ENCODE peak calls at places on chromosome 20, in ten cellular contexts. One of them, this sample, is unnamed.

GRCh38 chr20:24370249-24370648 is 99.2 kb upstream of the SYNDIG1 start:
- DNase-seq in heart right ventricle: no peak
- DNase-seq in CD4-positive, alpha-beta T cell: no peak
- DNase-seq in Calu3: no peak
- DNase-seq in ELR: no peak
- DNase-seq in posterior cingulate gyrus: no peak
- DNase-seq in activated CD4-positive, alpha-beta memory T cell treated with anti-CD3 and anti-CD28 coated beads for 36 hours: no peak
- DNase-seq in fibroblast of lung: no peak
- DNase-seq in EH: no peak
- DNase-seq in C1 segment of cervical spinal cord: no peak
- DNase-seq in this sample: no peak

GRCh38 chr20:51493346-51493791 is 49.1 kb downstream of the NFATC2 start:
- DNase-seq in heart right ventricle: no peak
- DNase-seq in EH: no peak
- DNase-seq in fibroblast of lung: no peak
- DNase-seq in CD4-positive, alpha-beta T cell: peak
- DNase-seq in ELR: no peak
- DNase-seq in posterior cingulate gyrus: no peak
- DNase-seq in activated CD4-positive, alpha-beta memory T cell treated with anti-CD3 and anti-CD28 coated beads for 36 hours: peak
- DNase-seq in C1 segment of cervical spinal cord: no peak
- DNase-seq in Calu3: no peak
- DNase-seq in this sample: no peak

GRCh38 chr20:61117725-61118124 is 134.3 kb upstream of the CDH4 start:
- DNase-seq in activated CD4-positive, alpha-beta memory T cell treated with anti-CD3 and anti-CD28 coated beads for 36 hours: no peak
- DNase-seq in C1 segment of cervical spinal cord: no peak
- DNase-seq in ELR: peak
- DNase-seq in CD4-positive, alpha-beta T cell: no peak
- DNase-seq in Calu3: peak
- DNase-seq in heart right ventricle: no peak
- DNase-seq in EH: peak
- DNase-seq in fibroblast of lung: peak
- DNase-seq in posterior cingulate gyrus: no peak
- DNase-seq in this sample: no peak

GRCh38 chr20:54545959-54546358 is 70.6 kb downstream of the DOK5 start:
- DNase-seq in EH: peak
- DNase-seq in heart right ventricle: no peak
- DNase-seq in ELR: no peak
- DNase-seq in fibroblast of lung: no peak
- DNase-seq in activated CD4-positive, alpha-beta memory T cell treated with anti-CD3 and anti-CD28 coated beads for 36 hours: no peak
- DNase-seq in posterior cingulate gyrus: no peak
- DNase-seq in C1 segment of cervical spinal cord: no peak
- DNase-seq in CD4-positive, alpha-beta T cell: no peak
- DNase-seq in Calu3: no peak
- DNase-seq in this sample: no peak

GRCh38 chr20:41145317-41145716 is 8.0 kb downstream of the PLCG1 start:
- DNase-seq in Calu3: no peak
- DNase-seq in fibroblast of lung: no peak
- DNase-seq in C1 segment of cervical spinal cord: no peak
- DNase-seq in ELR: no peak
- DNase-seq in CD4-positive, alpha-beta T cell: no peak
- DNase-seq in posterior cingulate gyrus: peak
- DNase-seq in EH: no peak
- DNase-seq in activated CD4-positive, alpha-beta memory T cell treated with anti-CD3 and anti-CD28 coated beads for 36 hours: no peak
- DNase-seq in heart right ventricle: no peak
- DNase-seq in this sample: no peak

GRCh38 chr20:23119456-23120216 is 33.5 kb upstream of the CD93 start:
- DNase-seq in heart right ventricle: no peak
- DNase-seq in activated CD4-positive, alpha-beta memory T cell treated with anti-CD3 and anti-CD28 coated beads for 36 hours: no peak
- DNase-seq in Calu3: no peak
- DNase-seq in C1 segment of cervical spinal cord: no peak
- DNase-seq in ELR: no peak
- DNase-seq in posterior cingulate gyrus: no peak
- DNase-seq in CD4-positive, alpha-beta T cell: no peak
- DNase-seq in fibroblast of lung: no peak
- DNase-seq in EH: no peak
- DNase-seq in this sample: no peak

GRCh38 chr20:31587545-31588389 is 17.3 kb upstream of the ID1 start:
- DNase-seq in EH: peak
- DNase-seq in heart right ventricle: peak
- DNase-seq in ELR: peak
- DNase-seq in fibroblast of lung: peak
- DNase-seq in C1 segment of cervical spinal cord: no peak
- DNase-seq in activated CD4-positive, alpha-beta memory T cell treated with anti-CD3 and anti-CD28 coated beads for 36 hours: no peak
- DNase-seq in Calu3: no peak
- DNase-seq in posterior cingulate gyrus: peak
- DNase-seq in CD4-positive, alpha-beta T cell: no peak
- DNase-seq in this sample: no peak

GRCh38 chr20:25297141-25297905 is 49.4 kb downstream of the PYGB start:
- DNase-seq in ELR: no peak
- DNase-seq in fibroblast of lung: no peak
- DNase-seq in EH: no peak
- DNase-seq in activated CD4-positive, alpha-beta memory T cell treated with anti-CD3 and anti-CD28 coated beads for 36 hours: no peak
- DNase-seq in Calu3: no peak
- DNase-seq in CD4-positive, alpha-beta T cell: no peak
- DNase-seq in posterior cingulate gyrus: no peak
- DNase-seq in heart right ventricle: no peak
- DNase-seq in C1 segment of cervical spinal cord: no peak
- DNase-seq in this sample: no peak

GRCh38 chr20:15139522-15139921 is 802.1 kb upstream of the FLRT3 start:
- DNase-seq in activated CD4-positive, alpha-beta memory T cell treated with anti-CD3 and anti-CD28 coated beads for 36 hours: no peak
- DNase-seq in CD4-positive, alpha-beta T cell: no peak
- DNase-seq in fibroblast of lung: no peak
- DNase-seq in ELR: no peak
- DNase-seq in Calu3: no peak
- DNase-seq in posterior cingulate gyrus: no peak
- DNase-seq in EH: no peak
- DNase-seq in heart right ventricle: no peak
- DNase-seq in C1 segment of cervical spinal cord: no peak
- DNase-seq in this sample: no peak

GRCh38 chr20:63129991-63130653 is 85.8 kb downstream of the YTHDF1 start:
- DNase-seq in CD4-positive, alpha-beta T cell: no peak
- DNase-seq in posterior cingulate gyrus: peak
- DNase-seq in ELR: no peak
- DNase-seq in C1 segment of cervical spinal cord: no peak
- DNase-seq in fibroblast of lung: no peak
- DNase-seq in activated CD4-positive, alpha-beta memory T cell treated with anti-CD3 and anti-CD28 coated beads for 36 hours: no peak
- DNase-seq in heart right ventricle: peak
- DNase-seq in EH: no peak
- DNase-seq in Calu3: no peak
- DNase-seq in this sample: no peak

GRCh38 chr20:8244637-8245036 is 112.6 kb downstream of the PLCB1 start:
- DNase-seq in posterior cingulate gyrus: no peak
- DNase-seq in heart right ventricle: no peak
- DNase-seq in EH: peak
- DNase-seq in CD4-positive, alpha-beta T cell: no peak
- DNase-seq in activated CD4-positive, alpha-beta memory T cell treated with anti-CD3 and anti-CD28 coated beads for 36 hours: no peak
- DNase-seq in C1 segment of cervical spinal cord: no peak
- DNase-seq in Calu3: no peak
- DNase-seq in fibroblast of lung: peak
- DNase-seq in ELR: no peak
- DNase-seq in this sample: no peak

GRCh38 chr20:364905-365794 is 15.4 kb upstream of the TRIB3 start:
- DNase-seq in posterior cingulate gyrus: peak
- DNase-seq in ELR: peak
- DNase-seq in fibroblast of lung: no peak
- DNase-seq in heart right ventricle: no peak
- DNase-seq in activated CD4-positive, alpha-beta memory T cell treated with anti-CD3 and anti-CD28 coated beads for 36 hours: peak
- DNase-seq in EH: peak
- DNase-seq in CD4-positive, alpha-beta T cell: no peak
- DNase-seq in C1 segment of cervical spinal cord: no peak
- DNase-seq in Calu3: no peak
- DNase-seq in this sample: no peak

This sample was measured in effector CD8-positive, alpha-beta T cell.